ENCODE peak calls at places on chromosomes 12 and 14, in eight cellular contexts. K is right lobe of liver, F is Caco-2, H is HCT116, Y is DND-41, Q is bronchial epithelial cell, M is lower lobe of right lung, T is GM12878. I is an unnamed sample.

GRCh38 chr12:14270392-14270791 is 95.1 kb upstream of the ATF7IP start:
- DNase-seq in K (no peak), F (no peak), H (no peak), Y (no peak), Q (no peak), M (no peak), T (no peak), I (no peak)

GRCh38 chr12:49342914-49343731 is 3.6 kb upstream of the DNAJC22 start:
- DNase-seq in K (no peak), F (no peak), H (no peak), Y (no peak), Q (peak), M (no peak), T (no peak), I (no peak)

GRCh38 chr12:43210437-43211197 is 341.4 kb downstream of the ADAMTS20 start:
- DNase-seq in K (no peak), F (no peak), H (no peak), Y (no peak), Q (peak), M (no peak), T (peak), I (no peak)

GRCh38 chr14:94110552-94111181 is at the start of gene IFI27:
- DNase-seq in K (no peak), F (no peak), H (no peak), Y (no peak), Q (peak), M (peak), T (no peak), I (no peak)

GRCh38 chr12:48750769-48751356 is 34.4 kb upstream of the CCNT1 start:
- DNase-seq in K (no peak), F (no peak), H (no peak), Y (no peak), Q (peak), M (no peak), T (no peak), I (no peak)

GRCh38 chr12:96064266-96064665 is 28.9 kb upstream of the LTA4H start:
- DNase-seq in K (no peak), F (no peak), H (no peak), Y (no peak), Q (no peak), M (no peak), T (no peak), I (no peak)

GRCh38 chr12:109902866-109903265 is 2.8 kb downstream of the TCHP start:
- DNase-seq in K (no peak), F (no peak), H (no peak), Y (no peak), Q (no peak), M (no peak), T (no peak), I (no peak)

GRCh38 chr12:51407604-51408003 is 16.4 kb upstream of the GALNT6 start:
- DNase-seq in K (no peak), F (no peak), H (no peak), Y (no peak), Q (no peak), M (no peak), T (no peak), I (no peak)

GRCh38 chr14:22221508-22221907 is 367.5 kb downstream of the DAD1 start:
- DNase-seq in K (no peak), F (peak), H (peak), Y (no peak), Q (peak), M (no peak), T (no peak), I (peak)

DNA sequence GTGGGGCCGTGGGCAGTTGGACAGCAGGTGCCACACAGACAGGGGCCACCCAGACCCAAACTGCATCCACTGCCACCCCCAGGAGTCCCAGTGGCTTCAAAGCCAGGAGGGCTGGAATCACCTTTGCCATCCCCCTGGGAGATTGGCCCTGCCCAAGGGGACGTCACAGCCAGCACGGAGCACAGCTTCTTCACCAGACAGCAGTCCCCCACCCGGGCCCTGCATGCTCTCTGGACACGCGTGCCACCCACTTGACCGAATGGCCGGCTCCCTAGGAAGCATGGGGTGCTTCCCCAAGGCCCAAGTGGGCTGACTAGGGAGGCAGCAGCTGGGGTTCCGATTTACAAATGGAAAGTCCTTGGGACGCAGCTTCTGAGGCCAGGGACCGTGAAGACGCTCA is 17.3 kb downstream of the DHX37 start:
- DNase-seq in K (no peak), F (no peak), H (no peak), Y (no peak), Q (no peak), M (no peak), T (no peak), I (no peak)
- H3K4me3 ChIP-seq in K (no peak), F (no peak), H (no peak), Y (no peak), Q (no peak), M (no peak), T (no peak), I (no peak)

GRCh38 chr14:91406982-91407381 is 10.6 kb downstream of the CCDC88C start:
- DNase-seq in K (no peak), F (no peak), H (no peak), Y (no peak), Q (no peak), M (no peak), T (no peak), I (no peak)

GRCh38 chr14:91406451-91406850 is 11.2 kb downstream of the CCDC88C start:
- DNase-seq in K (no peak), F (no peak), H (no peak), Y (no peak), Q (no peak), M (no peak), T (no peak), I (no peak)

GRCh38 chr14:91412939-91413338 is 4.7 kb downstream of the CCDC88C start:
- DNase-seq in K (no peak), F (no peak), H (no peak), Y (no peak), Q (no peak), M (no peak), T (no peak), I (no peak)

GRCh38 chr14:91410781-91411536 is 6.7 kb downstream of the CCDC88C start:
- DNase-seq in K (no peak), F (no peak), H (no peak), Y (no peak), Q (no peak), M (no peak), T (no peak), I (no peak)

DNA sequence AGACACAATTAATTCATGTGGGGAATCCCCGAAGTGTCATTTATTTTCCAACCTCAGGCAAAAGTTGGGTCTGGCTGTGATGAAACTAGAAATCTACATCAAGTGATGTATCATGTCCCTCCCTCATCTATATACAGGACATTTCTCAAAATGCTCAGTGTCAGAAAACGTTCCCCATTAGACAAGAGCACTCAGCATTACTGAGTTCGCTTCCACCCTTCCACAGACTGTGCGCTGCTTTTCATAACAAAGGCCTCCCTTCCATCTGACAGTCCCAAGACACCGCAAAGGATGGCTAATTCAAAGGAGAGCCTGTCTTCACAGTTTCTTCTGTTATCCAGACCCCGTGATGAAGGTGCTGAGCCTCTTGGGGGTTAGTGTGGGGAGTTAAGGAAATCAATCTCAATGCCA is 7.6 kb downstream of the CCDC88C start:
- DNase-seq in K (no peak), F (no peak), H (no peak), Y (no peak), Q (no peak), M (no peak), T (no peak), I (peak)
- H3K4me3 ChIP-seq in K (no peak), F (no peak), H (no peak), Y (no peak), Q (no peak), M (no peak), T (peak), I (peak)

DNA sequence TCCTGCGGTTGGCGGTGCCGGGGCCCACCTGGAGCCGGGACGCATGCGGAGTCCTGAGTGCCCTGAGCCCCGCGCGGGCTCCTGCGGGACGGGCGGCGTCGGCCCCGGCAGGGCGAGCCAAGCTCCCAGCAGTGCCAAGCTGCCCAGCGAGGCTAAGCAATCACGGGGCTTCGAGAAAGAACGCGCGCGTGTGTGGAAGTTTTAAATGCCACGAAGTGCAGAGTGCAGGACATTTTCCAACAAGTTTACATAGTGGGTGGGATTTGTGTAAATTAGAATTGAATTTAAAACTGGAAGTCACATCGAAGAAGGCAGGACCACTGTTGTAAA is 558 bp upstream of the CPM start:
- DNase-seq in K (no peak), F (no peak), H (no peak), Y (no peak), Q (no peak), M (no peak), T (no peak), I (no peak)
- H3K4me3 ChIP-seq in K (peak), F (peak), H (no peak), Y (no peak), Q (peak), M (peak), T (peak), I (peak)

DNA sequence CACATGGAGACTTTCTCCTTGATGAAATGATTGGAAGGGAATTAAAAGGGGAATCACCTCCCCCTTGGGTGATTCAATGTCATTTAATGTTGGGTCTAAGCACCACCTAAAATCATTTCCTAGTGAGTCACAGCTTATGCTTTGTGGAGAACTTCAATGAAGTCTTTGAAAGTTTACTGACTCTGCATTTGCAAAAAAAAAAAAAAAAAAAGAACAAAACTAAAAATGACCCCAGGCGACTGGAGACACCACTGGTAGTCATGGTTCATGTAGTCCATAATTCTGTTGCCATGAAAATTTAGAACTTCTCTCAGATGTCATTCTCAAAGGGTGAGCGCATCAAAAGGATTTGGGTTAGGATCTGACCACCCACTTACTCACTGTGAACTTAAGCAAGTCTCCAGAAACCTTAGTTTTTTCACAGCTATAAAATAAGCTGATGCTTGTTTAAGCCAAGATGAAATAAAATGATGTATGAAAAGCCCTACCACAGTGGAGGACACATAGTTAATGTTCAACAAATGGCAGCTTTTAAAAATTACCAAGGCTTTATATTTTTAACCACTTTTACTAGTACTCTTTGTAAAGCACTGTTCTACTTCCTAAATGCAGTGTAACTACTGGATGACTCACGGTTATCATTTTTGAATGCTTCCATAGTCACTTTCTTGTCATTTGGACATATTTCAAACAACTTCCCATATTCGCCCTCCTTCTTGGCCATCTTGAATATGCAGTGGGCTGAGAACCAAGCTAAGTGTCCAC is 18.1 kb upstream of the KSR2 start:
- DNase-seq in K (no peak), F (no peak), H (peak), Y (no peak), Q (peak), M (no peak), T (no peak), I (no peak)
- H3K4me3 ChIP-seq in K (no peak), F (no peak), H (no peak), Y (no peak), Q (no peak), M (no peak), T (no peak), I (no peak)

GRCh38 chr14:103708750-103709187 is 6.5 kb downstream of the XRCC3 start:
- DNase-seq in K (no peak), F (no peak), H (no peak), Y (no peak), Q (no peak), M (no peak), T (no peak), I (no peak)

GRCh38 chr14:103709814-103710213 is 5.4 kb downstream of the XRCC3 start:
- DNase-seq in K (no peak), F (no peak), H (no peak), Y (no peak), Q (no peak), M (no peak), T (no peak), I (no peak)

GRCh38 chr14:103712633-103713247 is 2.5 kb downstream of the XRCC3 start:
- DNase-seq in K (no peak), F (no peak), H (no peak), Y (no peak), Q (no peak), M (no peak), T (no peak), I (no peak)

GRCh38 chr14:103711516-103712431 is 3.5 kb downstream of the XRCC3 start:
- DNase-seq in K (no peak), F (no peak), H (no peak), Y (peak), Q (peak), M (peak), T (no peak), I (no peak)

DNA sequence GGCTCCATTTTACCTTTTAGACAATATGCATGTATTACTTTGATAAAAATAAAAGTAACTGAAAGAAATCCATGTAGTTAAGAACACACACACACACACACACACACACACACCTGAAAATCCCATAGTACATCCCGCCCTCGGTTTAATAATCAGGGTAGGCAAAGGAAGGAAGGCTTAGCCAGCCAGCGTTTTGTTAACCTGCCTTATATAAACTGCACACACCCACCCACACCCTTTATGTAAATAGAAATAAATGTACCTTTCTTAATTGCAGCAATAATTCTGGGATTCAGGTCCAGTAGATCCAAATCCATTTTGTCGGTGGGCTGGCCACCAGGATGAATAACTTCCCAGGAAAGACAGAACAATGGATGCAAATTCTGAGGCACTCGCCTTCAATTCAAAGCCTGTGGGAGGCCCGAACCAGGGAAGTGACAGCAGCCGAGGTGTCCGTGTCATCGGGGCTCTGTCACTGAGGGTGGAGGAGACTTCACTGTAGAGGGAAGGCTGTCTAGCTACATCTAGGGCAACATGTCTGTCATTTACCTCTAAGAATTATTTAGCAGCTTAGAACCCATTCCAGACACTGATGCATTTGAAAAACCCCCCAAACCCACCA is 4.4 kb downstream of the XRCC3 start:
- DNase-seq in K (no peak), F (no peak), H (no peak), Y (no peak), Q (no peak), M (no peak), T (no peak), I (no peak)
- H3K4me3 ChIP-seq in K (no peak), F (no peak), H (no peak), Y (no peak), Q (no peak), M (no peak), T (no peak), I (no peak)

DNA sequence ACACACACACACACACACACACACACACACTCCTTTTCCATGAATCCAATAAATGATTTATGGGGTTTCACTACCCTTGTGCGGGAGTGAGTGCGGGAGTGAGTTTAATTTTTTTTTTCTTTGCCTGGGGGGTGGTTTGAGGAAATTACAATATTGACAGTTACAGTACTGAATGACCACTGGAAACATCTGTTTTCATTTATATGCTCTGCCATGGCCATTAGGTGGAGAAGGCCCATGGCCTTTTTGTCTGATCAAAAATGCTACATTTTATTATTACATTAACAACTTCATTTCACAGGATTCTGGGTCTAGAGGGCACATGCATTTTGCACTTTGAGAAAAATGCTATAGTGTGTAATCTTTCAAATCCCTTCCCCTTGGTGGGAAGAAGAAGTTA is 5.9 kb downstream of the TBX3 start:
- DNase-seq in K (no peak), F (no peak), H (no peak), Y (no peak), Q (no peak), M (no peak), T (no peak), I (no peak)
- H3K4me3 ChIP-seq in K (no peak), F (no peak), H (no peak), Y (no peak), Q (no peak), M (peak), T (no peak), I (no peak)

DNA sequence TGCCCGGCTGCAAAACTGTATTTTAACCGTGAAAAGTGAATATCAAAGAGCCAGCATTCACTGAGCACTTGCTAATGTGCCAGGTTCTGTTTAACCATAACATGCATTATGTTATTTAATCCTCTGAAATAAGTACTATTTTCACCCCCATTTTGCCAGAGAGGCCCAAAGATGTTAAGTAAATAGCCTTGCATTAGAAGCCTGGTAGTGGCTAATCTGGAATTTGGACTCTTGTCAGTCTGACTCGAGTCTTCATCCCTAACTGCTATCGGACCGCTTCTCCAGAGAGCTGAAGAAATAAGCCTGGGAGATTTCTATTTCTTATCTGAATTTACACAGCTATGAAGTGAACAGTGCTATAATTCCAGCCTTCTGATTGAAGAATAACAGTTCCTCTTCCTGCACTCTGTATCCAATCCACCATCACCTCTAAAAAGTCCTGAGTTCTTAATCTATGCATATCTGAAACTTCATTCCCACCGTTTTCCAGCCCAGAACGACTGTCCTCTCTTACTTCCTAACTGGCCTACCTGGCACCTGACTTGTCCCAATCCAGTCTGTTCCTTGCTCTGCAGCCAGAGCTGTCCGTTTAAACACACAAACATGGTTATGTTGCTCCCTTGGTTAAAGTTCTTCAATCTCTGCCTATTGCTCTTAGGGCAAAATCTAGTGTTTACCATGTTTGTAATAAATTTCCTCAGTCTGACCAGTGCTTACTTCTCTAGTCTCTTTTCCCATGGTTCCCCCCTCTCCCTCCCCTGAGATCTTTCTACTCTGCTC is 2.3 kb downstream of the POLR3B start:
- DNase-seq in K (no peak), F (no peak), H (no peak), Y (no peak), Q (no peak), M (no peak), T (no peak), I (no peak)
- H3K4me3 ChIP-seq in K (peak), F (no peak), H (no peak), Y (no peak), Q (no peak), M (no peak), T (no peak), I (no peak)

GRCh38 chr12:102954143-102954542 is 3.3 kb upstream of the ASCL1 start:
- DNase-seq in K (no peak), F (no peak), H (no peak), Y (no peak), Q (no peak), M (no peak), T (no peak), I (no peak)

GRCh38 chr12:102957339-102958050 is at the start of gene ASCL1:
- DNase-seq in K (no peak), F (no peak), H (no peak), Y (no peak), Q (no peak), M (no peak), T (no peak), I (peak)

GRCh38 chr12:102958073-102958829 is 777 bp downstream of the ASCL1 start:
- DNase-seq in K (no peak), F (no peak), H (no peak), Y (no peak), Q (no peak), M (no peak), T (no peak), I (peak)

GRCh38 chr12:102956738-102957338 is 636 bp upstream of the ASCL1 start:
- DNase-seq in K (no peak), F (no peak), H (no peak), Y (no peak), Q (no peak), M (no peak), T (no peak), I (no peak)

GRCh38 chr12:102955926-102956737 is 1.3 kb upstream of the ASCL1 start:
- DNase-seq in K (peak), F (no peak), H (no peak), Y (no peak), Q (no peak), M (no peak), T (no peak), I (no peak)
- H3K4me3 ChIP-seq in K (peak), F (no peak), H (no peak), Y (no peak), Q (no peak), M (no peak), T (no peak), I (no peak)